ENCODE peak calls at places on chromosomes 1 and 21, in six cellular contexts. G is amniotic stem cell; Y is transverse colon; V is HEK293T; J is stimulated activated CD4-positive, alpha-beta T cell treated with anti-CD3 and anti-CD28 coated beads, Interleukin-2, amount 100 ng/mL, for 48 hours; E is T47D. D is an unnamed sample.

GRCh38 chr1:213439703-213440102 is 388.7 kb downstream of the RPS6KC1 start:
- DNase-seq in V (no peak), G (no peak), E (no peak), J (no peak), Y (no peak), D (no peak)

GRCh38 chr1:152783095-152783494 is 3.0 kb upstream of the LCE1E start:
- DNase-seq in G (no peak), V (no peak), J (no peak), Y (no peak), E (no peak), D (no peak)

GRCh38 chr1:156602557-156602993 is 1.3 kb upstream of the GPATCH4 start:
- DNase-seq in G (no peak), V (peak), E (no peak), J (no peak), Y (no peak), D (no peak)

GRCh38 chr1:46581685-46582455 is 22.2 kb downstream of the MKNK1 start:
- DNase-seq in V (no peak), Y (no peak), E (no peak), J (no peak), G (no peak), D (no peak)

GRCh38 chr1:77282187-77282865 is 507 bp downstream of the AK5 start:
- DNase-seq in V (peak), J (peak), Y (no peak), G (no peak), E (peak), D (peak)

GRCh38 chr1:9351654-9352271 is 59.1 kb downstream of the SPSB1 start:
- DNase-seq in E (no peak), G (no peak), J (no peak), V (no peak), Y (no peak), D (no peak)

GRCh38 chr21:41396452-41397107 is 29.5 kb upstream of the MX1 start:
- DNase-seq in V (no peak), J (no peak), Y (peak), E (peak), G (no peak), D (no peak)

GRCh38 chr1:31155216-31155806 is 84.4 kb downstream of the NKAIN1 start:
- DNase-seq in V (peak), G (no peak), J (peak), E (peak), Y (peak), D (peak)

GRCh38 chr1:224644553-224645154 is 28.5 kb downstream of the CNIH3 start:
- DNase-seq in E (peak), V (peak), J (peak), Y (peak), G (no peak), D (peak)

GRCh38 chr1:17370618-17371017 is 1.4 kb upstream of the PADI6 start:
- DNase-seq in G (no peak), V (peak), Y (no peak), E (peak), J (no peak), D (no peak)

GRCh38 chr1:111198836-111199235 is 1.6 kb downstream of the DENND2D start:
- DNase-seq in Y (no peak), J (no peak), E (no peak), V (no peak), G (no peak), D (no peak)

GRCh38 chr1:1624443-1625403 is 7.2 kb upstream of the MMP23B start:
- DNase-seq in E (no peak), G (no peak), J (no peak), Y (no peak), V (no peak), D (no peak)

GRCh38 chr1:66564250-66564649 is 30.3 kb downstream of the SGIP1 start:
- DNase-seq in V (no peak), J (no peak), E (no peak), G (peak), Y (no peak), D (no peak)

GRCh38 chr1:82487778-82488177 is 687.0 kb downstream of the ADGRL2 start:
- DNase-seq in V (no peak), J (no peak), Y (no peak), E (no peak), G (no peak), D (no peak)

GRCh38 chr1:92804721-92805169 is 19.8 kb upstream of the EVI5 start:
- DNase-seq in E (peak), J (no peak), Y (peak), V (peak), G (peak), D (peak)

GRCh38 chr1:237953238-237953637 is 62.5 kb upstream of the ZP4 start:
- DNase-seq in Y (no peak), J (no peak), E (no peak), V (no peak), G (no peak), D (no peak)

GRCh38 chr21:29423051-29423450 is 124.3 kb downstream of the BACH1 start:
- DNase-seq in E (no peak), Y (no peak), G (no peak), J (no peak), V (no peak), D (no peak)

GRCh38 chr1:109438798-109439297 is 12.6 kb upstream of the PSMA5 start:
- DNase-seq in V (no peak), G (peak), Y (no peak), J (no peak), E (no peak), D (no peak)

GRCh38 chr1:85607126-85607912 is 26.8 kb downstream of the CCN1 start:
- DNase-seq in E (no peak), Y (no peak), J (no peak), G (peak), V (no peak), D (no peak)

GRCh38 chr1:87594736-87595383 is 266.2 kb downstream of the LMO4 start:
- DNase-seq in E (no peak), Y (no peak), V (peak), G (no peak), J (no peak), D (no peak)

GRCh38 chr1:44090409-44091252 is 28.0 kb upstream of the KLF17 start:
- DNase-seq in J (no peak), Y (no peak), E (no peak), V (no peak), G (no peak), D (no peak)

GRCh38 chr1:912740-913301 is 10.9 kb upstream of the SAMD11 start:
- DNase-seq in Y (peak), J (no peak), E (no peak), G (no peak), V (no peak), D (no peak)

GRCh38 chr1:197868751-197869501 is 33.5 kb upstream of the C1orf53 start:
- DNase-seq in E (peak), G (peak), V (peak), Y (peak), J (peak), D (no peak)

GRCh38 chr1:181391297-181391905 is 91.9 kb upstream of the CACNA1E start:
- DNase-seq in Y (no peak), E (no peak), J (no peak), G (no peak), V (peak), D (no peak)

GRCh38 chr1:53617382-53618217 is 121.4 kb downstream of the GLIS1 start:
- DNase-seq in E (no peak), Y (no peak), G (no peak), V (no peak), J (no peak), D (no peak)

GRCh38 chr1:1371741-1372711 is 3.0 kb downstream of the AURKAIP1 start:
- DNase-seq in G (no peak), J (peak), V (peak), E (no peak), Y (peak), D (peak)

GRCh38 chr1:182149411-182149965 is 88.0 kb upstream of the ZNF648 start:
- DNase-seq in J (no peak), G (no peak), E (no peak), Y (peak), V (no peak), D (no peak)

GRCh38 chr1:200330770-200331428 is 78.9 kb downstream of the ZNF281 start:
- DNase-seq in E (no peak), J (no peak), G (no peak), V (no peak), Y (no peak), D (no peak)

GRCh38 chr1:226677121-226678020 is 61.7 kb downstream of the ITPKB start:
- DNase-seq in J (no peak), V (no peak), Y (peak), E (no peak), G (peak), D (no peak)

GRCh38 chr1:10687142-10687715 is 109.2 kb downstream of the CASZ1 start:
- DNase-seq in V (no peak), E (no peak), Y (peak), J (no peak), G (no peak), D (no peak)